ENCODE peak calls at places on chromosome 18, in four cellular contexts. U, S, Q and W are unnamed samples.
A peak's percentile ranks its signal among the peaks of the same experiment; 100 is the strongest.

GRCh38 chr18:8895987-8896619 is 190.7 kb downstream of the MTCL1 start:
- DNase-seq in Q (peak; percentile 56), U (peak; percentile 59), S (no peak), W (peak; percentile 13)

GRCh38 chr18:45478889-45479288 is 136.4 kb upstream of the SLC14A2 start:
- DNase-seq in U (no peak), Q (no peak), S (no peak), W (no peak)

GRCh38 chr18:9914334-9914583 is 443 bp downstream of the VAPA start:
- DNase-seq in U (no peak), S (no peak), Q (no peak), W (no peak)

GRCh38 chr18:51425475-51425874 is 228.0 kb upstream of the MEX3C start:
- DNase-seq in S (no peak), U (no peak), Q (no peak), W (no peak)

GRCh38 chr18:49944681-49945080 is 131.3 kb upstream of the ACAA2 start:
- DNase-seq in Q (no peak), U (no peak), S (no peak), W (no peak)

GRCh38 chr18:41721103-41721502 is 233.9 kb upstream of the PIK3C3 start:
- DNase-seq in U (no peak), S (no peak), Q (no peak), W (no peak)

GRCh38 chr18:12637901-12638633 is 19.8 kb downstream of the SPIRE1 start:
- DNase-seq in S (no peak), Q (peak; percentile 59), U (peak; percentile 87), W (no peak)

GRCh38 chr18:32674491-32674890 is 98.3 kb downstream of the KLHL14 start:
- DNase-seq in Q (no peak), U (no peak), S (no peak), W (no peak)

GRCh38 chr18:41695441-41695840 is 259.6 kb upstream of the PIK3C3 start:
- DNase-seq in U (no peak), Q (peak; percentile 14), S (no peak), W (no peak)